ENCODE peak calls at places on chromosomes 2 and 18, in eight cellular contexts. P, R, B, J, K, D, U and T are unnamed samples.

GRCh38 chr2:128306931-128307460 is 11.7 kb downstream of the HS6ST1 start:
- DNase-seq in P (no peak), R (no peak), B (peak; percentile 9), J (no peak), K (peak; percentile 64), D (no peak), U (no peak), T (no peak)

GRCh38 chr2:189559579-189560272 is 20.9 kb downstream of the SLC40A1 start:
- DNase-seq in P (no peak), R (no peak), B (no peak), J (no peak), K (peak; percentile 66), D (peak; percentile 87), U (no peak), T (no peak)

GRCh38 chr2:38653715-38654494 is 12.0 kb upstream of the GALM start:
- DNase-seq in P (no peak), R (no peak), B (no peak), J (peak; percentile 93), K (no peak), D (no peak), U (no peak), T (no peak)

GRCh38 chr2:130836501-130837174 is at the start of gene ARHGEF4:
- DNase-seq in P (no peak), R (peak; percentile 83), B (peak; percentile 82), J (peak; percentile 44), K (peak; percentile 76), D (no peak), U (no peak), T (peak; percentile 58)

GRCh38 chr2:240916571-240917008 is 10.5 kb downstream of the CROCC2 start:
- DNase-seq in P (peak; percentile 85), R (peak; percentile 74), B (peak; percentile 54), J (no peak), K (peak; percentile 97), D (peak; percentile 93), U (no peak), T (no peak)

GRCh38 chr2:191635333-191636234 is 42.4 kb upstream of the NABP1 start:
- DNase-seq in P (peak; percentile 86), R (no peak), B (no peak), J (peak; percentile 46), K (no peak), D (peak; percentile 46), U (no peak), T (no peak)

GRCh38 chr2:173280853-173281252 is 73.8 kb upstream of the CDCA7 start:
- DNase-seq in P (no peak), R (no peak), B (no peak), J (no peak), K (no peak), D (no peak), U (no peak), T (no peak)

GRCh38 chr18:48521723-48522122 is 17.1 kb upstream of the CTIF start:
- DNase-seq in P (no peak), R (no peak), B (no peak), J (no peak), K (no peak), D (no peak), U (no peak), T (no peak)

GRCh38 chr2:237290249-237290648 is 123.7 kb downstream of the COL6A3 start:
- DNase-seq in P (peak; percentile 87), R (no peak), B (no peak), J (no peak), K (peak; percentile 90), D (peak; percentile 72), U (no peak), T (no peak)

GRCh38 chr2:177334940-177335543 is 57.5 kb upstream of the AGPS start:
- DNase-seq in P (peak; percentile 53), R (peak; percentile 82), B (no peak), J (peak; percentile 32), K (no peak), D (peak; percentile 61), U (no peak), T (peak; percentile 7)

GRCh38 chr2:174365583-174365982 is 29.9 kb upstream of the SCRN3 start:
- DNase-seq in P (no peak), R (no peak), B (no peak), J (no peak), K (no peak), D (no peak), U (no peak), T (no peak)

GRCh38 chr2:3613524-3613905 is 18.6 kb downstream of the COLEC11 start:
- DNase-seq in P (no peak), R (no peak), B (no peak), J (no peak), K (no peak), D (no peak), U (peak; percentile 45), T (no peak)

DNA sequence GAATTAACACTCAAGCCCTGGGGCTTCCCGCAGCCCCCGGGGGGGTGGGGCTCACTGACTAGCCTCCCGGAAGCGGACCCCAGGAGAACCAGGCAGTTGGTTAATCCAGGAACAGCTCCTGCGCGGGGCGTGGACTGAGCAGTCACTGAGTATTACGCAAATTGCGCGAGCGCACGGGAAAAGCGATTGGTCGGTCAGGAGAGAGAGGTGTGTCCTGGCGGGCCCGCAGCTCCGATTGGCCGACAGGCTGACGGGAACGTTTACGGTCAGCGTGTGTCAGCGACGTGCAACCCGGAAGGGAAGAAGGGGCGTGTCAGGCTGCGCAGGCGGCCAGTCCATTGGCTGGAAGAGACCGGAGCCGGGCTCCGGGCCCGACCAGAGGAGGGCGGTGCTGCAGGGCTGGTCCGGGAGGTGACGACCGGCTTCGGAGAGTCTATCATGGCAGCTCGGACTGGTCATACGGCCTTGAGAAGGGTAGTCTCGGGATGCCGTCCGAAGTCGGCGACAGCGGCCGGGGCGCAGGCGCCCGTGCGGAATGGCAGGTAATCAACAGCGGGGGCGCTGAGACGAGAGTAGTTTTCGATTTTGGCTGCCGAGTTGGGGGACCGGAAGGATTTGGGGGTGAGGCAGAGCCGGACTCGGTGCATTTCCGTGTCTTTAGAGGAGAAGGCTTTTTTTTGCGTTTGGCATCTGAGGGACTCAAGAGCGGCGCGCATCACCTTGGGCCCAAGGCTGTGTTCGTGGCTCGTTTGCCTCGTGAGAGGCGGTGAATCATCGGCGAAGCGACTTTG is at the start of gene COQ10B:
- DNase-seq in P (peak; percentile 100), R (peak; percentile 100), B (peak; percentile 99), J (peak; percentile 99), K (peak; percentile 100), D (peak; percentile 100), U (peak; percentile 97), T (peak; percentile 92)
- TF ChIP-seq CTCF in P (peak; percentile 62), R (peak; percentile 38), B (no peak), J (no peak), K (peak; percentile 21), D (peak; percentile 18), U (peak; percentile 27), T (no peak)

DNA sequence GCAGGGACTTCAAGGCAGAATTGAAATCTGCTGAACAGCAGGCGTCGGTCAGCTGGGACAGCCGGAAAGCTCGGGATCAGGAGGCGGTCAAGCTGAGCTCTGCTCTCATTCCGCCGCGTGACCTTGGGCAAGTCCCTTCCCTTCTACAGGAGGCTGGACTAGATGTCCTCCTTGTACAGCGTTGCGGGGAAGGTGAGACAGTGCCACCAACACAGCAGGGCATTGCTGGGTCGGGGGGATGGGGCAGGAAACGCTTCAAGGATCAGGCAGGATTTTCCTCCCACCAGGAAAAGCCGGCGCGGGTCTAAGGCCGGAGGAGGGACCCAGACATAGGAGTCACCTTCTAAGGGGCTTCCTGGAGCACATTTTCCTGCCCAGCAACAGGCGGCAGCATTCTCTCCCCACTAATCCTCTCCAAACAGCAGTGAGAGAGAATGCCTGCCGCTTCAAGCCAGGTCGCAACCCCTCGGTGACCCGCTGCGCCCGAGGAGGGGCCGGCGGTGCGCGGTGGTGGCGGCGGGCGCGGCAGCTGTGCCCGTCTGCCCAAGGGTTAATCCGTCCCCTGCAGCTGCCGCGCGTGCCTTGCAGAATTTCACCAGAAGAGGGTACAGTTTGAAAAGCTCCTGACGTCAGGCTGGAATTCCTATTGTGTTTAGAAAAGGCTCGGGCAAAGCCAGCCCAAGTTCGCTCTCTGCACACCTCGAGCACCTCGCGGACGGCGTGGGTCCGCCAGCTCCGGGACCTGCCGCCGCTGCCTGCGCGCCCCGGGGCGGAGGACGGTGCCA is at the start of gene KCNF1:
- DNase-seq in P (peak; percentile 57), R (peak; percentile 74), B (peak; percentile 62), J (no peak), K (no peak), D (peak; percentile 66), U (no peak), T (peak; percentile 55)
- TF ChIP-seq CTCF in P (peak; percentile 67), R (peak; percentile 37), B (no peak), J (no peak), K (no peak), D (peak; percentile 37), U (peak; percentile 62), T (peak; percentile 47)

DNA sequence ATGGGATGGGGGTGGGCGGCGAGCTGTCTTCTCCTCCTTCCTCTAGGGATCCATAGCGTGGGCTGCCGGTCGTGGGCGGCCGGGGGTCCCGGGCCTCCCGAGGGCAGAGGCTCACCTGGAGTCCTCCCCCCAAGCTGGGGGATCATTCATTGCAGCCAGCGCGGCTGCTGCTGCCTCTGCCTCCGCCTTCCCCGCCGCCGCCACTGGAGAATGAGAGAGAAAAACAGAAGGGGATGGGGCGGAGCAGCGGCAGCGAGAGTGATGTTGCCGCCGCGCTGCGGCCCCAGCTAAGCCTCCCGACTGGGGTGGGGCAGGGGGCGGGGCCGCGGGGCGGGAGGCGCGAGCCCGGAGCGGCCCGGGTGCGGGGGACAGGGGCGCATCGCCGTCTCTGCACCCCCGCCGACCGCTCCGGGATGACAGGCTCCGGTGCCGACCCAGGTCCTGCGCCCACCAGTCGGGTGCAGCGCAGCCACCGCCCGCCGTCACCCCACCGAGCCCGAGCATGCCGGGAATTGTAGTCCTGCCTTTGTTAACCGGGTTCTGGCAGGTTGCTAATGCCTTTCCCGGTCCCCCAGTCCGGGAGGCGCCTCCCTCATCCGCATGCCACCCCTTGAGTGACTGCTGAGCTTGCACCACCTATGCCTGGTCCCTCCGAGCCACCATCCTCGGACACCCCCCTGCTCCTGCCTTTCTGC is at the start of gene KIF3C:
- DNase-seq in P (peak; percentile 48), R (peak; percentile 97), B (peak; percentile 89), J (peak; percentile 83), K (peak; percentile 85), D (peak; percentile 52), U (peak; percentile 82), T (peak; percentile 71)
- TF ChIP-seq CTCF in P (no peak), R (no peak), B (no peak), J (no peak), K (no peak), D (no peak), U (no peak), T (peak; percentile 19)

GRCh38 chr2:26785431-26786206 is at the start of gene CENPA:
- DNase-seq in P (peak; percentile 100), R (peak; percentile 99), B (peak; percentile 96), J (peak; percentile 98), K (peak; percentile 97), D (peak; percentile 100), U (peak; percentile 95), T (peak; percentile 92)
- TF ChIP-seq CTCF in P (peak; percentile 73), R (peak; percentile 0), B (no peak), J (no peak), K (peak; percentile 2), D (peak; percentile 14), U (peak; percentile 44), T (peak; percentile 24)